ENCODE peak calls at places on chromosomes 1 and 21, in ten cellular contexts. L, B, G, R, Q, D, P, M, T and K are unnamed samples.

GRCh38 chr21:29506947-29507346 is 208.2 kb downstream of the BACH1 start:
- DNase-seq in D (no peak), Q (no peak), R (no peak), B (no peak), T (no peak), P (no peak), G (peak), M (no peak), L (no peak), K (no peak)

GRCh38 chr1:95233321-95233736 is 681 bp upstream of the RWDD3 start:
- DNase-seq in R (no peak), L (peak), D (no peak), G (peak), Q (no peak), M (no peak), T (no peak), P (no peak), B (peak), K (no peak)

GRCh38 chr21:10464975-10465374 is 56.4 kb upstream of the TPTE start:
- DNase-seq in P (no peak), G (no peak), L (no peak), M (no peak), R (no peak), Q (no peak), B (no peak), D (no peak), T (no peak), K (no peak)

GRCh38 chr1:200660719-200661118 is 9.0 kb downstream of the DDX59 start:
- DNase-seq in L (no peak), B (no peak), P (no peak), T (no peak), R (no peak), Q (no peak), M (no peak), G (no peak), D (no peak), K (no peak)

GRCh38 chr1:37666241-37666867 is 26.0 kb upstream of the CDCA8 start:
- DNase-seq in R (no peak), P (no peak), B (no peak), G (no peak), L (no peak), M (no peak), D (no peak), Q (no peak), T (no peak), K (no peak)

GRCh38 chr1:46539968-46540367 is 11.5 kb downstream of the KNCN start:
- DNase-seq in M (no peak), Q (no peak), L (peak), G (peak), P (no peak), B (no peak), T (no peak), R (no peak), D (no peak), K (no peak)

GRCh38 chr21:41168391-41169257 is 664 bp downstream of the BACE2 start:
- DNase-seq in G (peak), T (no peak), P (peak), R (peak), B (peak), M (no peak), L (peak), Q (no peak), D (no peak), K (no peak)

GRCh38 chr1:227789042-227789880 is 26.2 kb upstream of the PRSS38 start:
- DNase-seq in M (no peak), D (no peak), Q (no peak), R (peak), G (peak), L (peak), P (no peak), T (no peak), B (no peak), K (no peak)

GRCh38 chr1:200366577-200367253 is 43.1 kb downstream of the ZNF281 start:
- DNase-seq in G (no peak), L (no peak), D (no peak), M (no peak), Q (no peak), R (no peak), B (no peak), P (no peak), T (no peak), K (no peak)